ENCODE peak calls at places on chromosomes 11 and 22, in seven cellular contexts. A is stomach, Y is HepG2, R is endothelial cell of umbilical vein, D is H1, X is sigmoid colon, U is SK-N-SH. W is an unnamed sample.

GRCh38 chr11:78228467-78228866 is 39.7 kb downstream of the USP35 start:
- DNase-seq in R (peak), U (peak), Y (peak), A (no peak), D (no peak), X (no peak), W (no peak)

GRCh38 chr11:5380740-5381342 is 2.8 kb upstream of the OR51M1 start:
- DNase-seq in R (peak), Y (peak), X (no peak), D (peak), A (peak), U (peak), W (peak)

GRCh38 chr11:82864268-82864667 is 36.0 kb downstream of the PRCP start:
- DNase-seq in A (peak), Y (peak), D (no peak), R (peak), X (peak), U (peak), W (peak)

GRCh38 chr22:49670610-49671330 is 156.9 kb downstream of the BRD1 start:
- DNase-seq in R (no peak), A (peak), Y (no peak), D (peak), U (peak), X (peak), W (no peak)

GRCh38 chr22:29797351-29797750 is 30.2 kb downstream of the UQCR10 start:
- DNase-seq in U (no peak), A (no peak), R (no peak), Y (no peak), D (no peak), X (no peak), W (no peak)

GRCh38 chr22:33204408-33204807 is 146.2 kb upstream of the SYN3 start:
- DNase-seq in D (no peak), A (no peak), R (no peak), X (no peak), U (no peak), Y (no peak), W (no peak)

GRCh38 chr11:48242501-48242900 is 2.4 kb upstream of the OR4X2 start:
- DNase-seq in X (no peak), A (no peak), U (no peak), R (no peak), Y (no peak), D (no peak), W (no peak)

GRCh38 chr11:2801711-2802388 is 83.7 kb downstream of the CDKN1C start:
- DNase-seq in U (no peak), D (peak), R (no peak), A (peak), Y (no peak), X (peak), W (no peak)

GRCh38 chr11:22666320-22666699 is at the start of gene GAS2:
- DNase-seq in U (no peak), Y (no peak), A (no peak), X (no peak), R (no peak), D (no peak), W (no peak)

GRCh38 chr11:833114-833791 is 501 bp downstream of the CD151 start:
- DNase-seq in R (peak), D (peak), U (peak), A (peak), X (no peak), Y (no peak), W (no peak)

GRCh38 chr22:27990879-27991278 is 71.8 kb upstream of the PITPNB start:
- DNase-seq in A (peak), U (peak), D (peak), Y (peak), R (peak), X (peak), W (no peak)

GRCh38 chr11:90840071-90840470 is 617.2 kb upstream of the CHORDC1 start:
- DNase-seq in U (no peak), D (no peak), X (no peak), Y (no peak), R (no peak), A (no peak), W (no peak)

GRCh38 chr11:65552413-65552951 is 5.7 kb downstream of the LTBP3 start:
- DNase-seq in U (no peak), R (no peak), D (no peak), X (no peak), Y (no peak), A (no peak), W (no peak)

GRCh38 chr11:43150697-43151096 is 161.1 kb upstream of the API5 start:
- DNase-seq in D (no peak), X (no peak), R (no peak), Y (no peak), U (no peak), A (no peak), W (no peak)

GRCh38 chr22:29330753-29331152 is 15.3 kb upstream of the RASL10A start:
- DNase-seq in R (peak), D (no peak), A (no peak), X (peak), U (no peak), Y (no peak), W (no peak)

GRCh38 chr11:119420631-119421030 is 2.3 kb downstream of the THY1 start:
- DNase-seq in A (no peak), R (no peak), X (no peak), D (no peak), U (no peak), Y (no peak), W (no peak)

GRCh38 chr11:122721964-122722266 is 66.4 kb downstream of the UBASH3B start:
- DNase-seq in Y (no peak), R (peak), X (peak), U (no peak), D (no peak), A (no peak), W (no peak)

GRCh38 chr11:93143186-93143585 is 54.6 kb downstream of the SLC36A4 start:
- DNase-seq in D (no peak), R (no peak), U (no peak), X (no peak), A (no peak), Y (no peak), W (no peak)

GRCh38 chr11:63768232-63769043 is at the start of gene ZFTA:
- DNase-seq in U (peak), Y (no peak), R (peak), A (peak), D (peak), X (peak), W (peak)

GRCh38 chr11:69008774-69009440 is 4.1 kb downstream of the MRGPRF start:
- DNase-seq in X (peak), Y (peak), U (peak), R (peak), A (peak), D (no peak), W (no peak)
- H3K27ac ChIP-seq in X (peak), Y (peak), U (peak), R (no peak), A (peak), D (no peak), W (peak)

GRCh38 chr11:34600339-34601084 is 20.4 kb upstream of the EHF start:
- DNase-seq in U (peak), D (no peak), R (no peak), X (no peak), A (peak), Y (peak), W (peak)
- TF ChIP-seq POLR2AphosphoS5 in U (no peak), D (no peak), R (no peak), X (no peak), A (peak), Y (peak), W (peak)

GRCh38 chr11:129191649-129192048 is 476 bp downstream of the ARHGAP32 start:
- DNase-seq in D (no peak), A (no peak), Y (no peak), U (no peak), X (no peak), R (no peak), W (peak)
- H3K27ac ChIP-seq in D (no peak), A (no peak), Y (no peak), U (no peak), X (no peak), R (no peak), W (no peak)

DNA sequence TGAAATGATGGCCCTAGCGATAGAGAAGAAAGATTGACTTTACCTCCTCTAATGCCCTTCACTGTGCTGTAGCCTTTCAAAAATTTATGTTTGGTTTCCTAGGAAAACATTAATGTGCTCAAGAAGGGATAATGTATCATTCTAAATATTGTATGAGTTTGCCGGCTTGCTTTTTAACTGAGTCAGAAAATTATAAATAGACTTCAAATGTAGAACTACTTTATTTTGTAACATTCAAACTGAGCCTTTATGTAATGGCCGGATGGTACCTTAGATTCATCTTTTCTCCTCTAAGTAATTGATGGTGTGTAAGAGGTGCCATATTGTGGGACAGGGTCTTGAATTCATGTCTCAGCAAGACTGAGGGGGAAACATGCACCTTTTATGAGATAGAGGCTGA is 57.7 kb downstream of the BID start:
- DNase-seq in X (no peak), U (no peak), A (no peak), R (no peak), D (no peak), Y (no peak), W (no peak)
- TF ChIP-seq POLR2AphosphoS5 in X (no peak), U (no peak), A (no peak), R (no peak), D (no peak), Y (no peak), W (no peak)

GRCh38 chr11:44853674-44854073 is 97.0 kb downstream of the TP53I11 start:
- DNase-seq in D (no peak), Y (no peak), A (no peak), R (no peak), U (no peak), X (no peak), W (no peak)
- H3K27ac ChIP-seq in D (no peak), Y (no peak), A (no peak), R (no peak), U (no peak), X (peak), W (no peak)

GRCh38 chr22:38864361-38865191 is 7.4 kb downstream of the CBX6 start:
- DNase-seq in D (no peak), A (peak), U (no peak), R (peak), Y (no peak), X (peak), W (no peak)
- TF ChIP-seq POLR2AphosphoS5 in D (no peak), A (no peak), U (no peak), R (peak), Y (no peak), X (no peak), W (peak)

W was measured in prostate gland.